ENCODE peak calls at places on chromosomes 6 and 20, in seven cellular contexts. Z, U, E, K, D, I and H are unnamed samples.

GRCh38 chr20:10297684-10298240 is 79.1 kb downstream of the SNAP25 start:
- DNase-seq in U (no peak), E (no peak), K (no peak), Z (no peak), D (no peak), I (no peak), H (no peak)

GRCh38 chr20:40949346-40949745 is 79.3 kb upstream of the TOP1 start:
- DNase-seq in I (no peak), U (no peak), E (no peak), K (no peak), D (no peak), Z (no peak), H (no peak)

GRCh38 chr6:85484941-85485340 is 35.1 kb downstream of the NT5E start:
- DNase-seq in K (no peak), D (no peak), U (peak; percentile 72), Z (no peak), E (no peak), I (no peak), H (no peak)

GRCh38 chr6:45001663-45002062 is 326.5 kb upstream of the RUNX2 start:
- DNase-seq in Z (no peak), I (no peak), E (no peak), D (no peak), U (no peak), K (no peak), H (no peak)

GRCh38 chr20:49890651-49891361 is 24.5 kb downstream of the SPATA2 start:
- DNase-seq in Z (no peak), E (no peak), I (peak; percentile 28), K (no peak), D (no peak), U (no peak), H (peak; percentile 64)

GRCh38 chr6:89716532-89716931 is 78.0 kb upstream of the LYRM2 start:
- DNase-seq in K (no peak), I (no peak), U (no peak), E (no peak), D (no peak), Z (no peak), H (no peak)

GRCh38 chr6:167930300-167930699 is 67.2 kb upstream of the KIF25 start:
- DNase-seq in D (no peak), I (no peak), U (no peak), E (no peak), K (no peak), Z (no peak), H (no peak)

GRCh38 chr6:85041376-85041775 is 277.0 kb upstream of the TBX18 start:
- DNase-seq in K (no peak), D (no peak), E (no peak), Z (no peak), I (no peak), U (no peak), H (no peak)

GRCh38 chr6:8855411-8855810 is 420.1 kb upstream of the SLC35B3 start:
- DNase-seq in I (no peak), E (no peak), U (no peak), D (no peak), Z (no peak), K (no peak), H (no peak)

GRCh38 chr6:47479156-47479541 is 1.6 kb downstream of the CD2AP start:
- DNase-seq in E (no peak), K (no peak), U (no peak), Z (no peak), I (no peak), D (no peak), H (no peak)

GRCh38 chr20:47717421-47717820 is 67.9 kb downstream of the SULF2 start:
- DNase-seq in E (no peak), Z (no peak), K (no peak), D (no peak), U (no peak), I (no peak), H (no peak)

GRCh38 chr6:64777941-64778785 is 928.9 kb downstream of the EYS start:
- DNase-seq in K (no peak), Z (no peak), I (no peak), E (peak; percentile 21), D (no peak), U (no peak), H (no peak)

GRCh38 chr6:42010185-42010872 is 40.0 kb upstream of the TAF8 start:
- DNase-seq in D (no peak), U (no peak), I (no peak), E (no peak), K (no peak), Z (no peak), H (no peak)

GRCh38 chr6:140079328-140079727 is 704.9 kb upstream of the CITED2 start:
- DNase-seq in K (no peak), D (no peak), E (no peak), I (peak; percentile 47), Z (no peak), U (no peak), H (no peak)

GRCh38 chr6:165986647-165987482 is 180.8 kb downstream of the TBXT start:
- DNase-seq in I (no peak), U (no peak), D (no peak), K (no peak), E (no peak), Z (no peak), H (no peak)

GRCh38 chr20:40506567-40506966 is 182.5 kb downstream of the MAFB start:
- DNase-seq in K (peak; percentile 62), Z (no peak), D (no peak), E (peak; percentile 98), I (peak; percentile 84), U (no peak), H (peak; percentile 97)

GRCh38 chr6:145886228-145886956 is 71.8 kb upstream of the FBXO30 start:
- DNase-seq in I (no peak), Z (no peak), U (no peak), K (no peak), E (no peak), D (no peak), H (no peak)

GRCh38 chr6:68634503-68635411 is at the start of gene ADGRB3:
- DNase-seq in E (peak; percentile 57), I (peak; percentile 86), K (no peak), U (peak; percentile 92), Z (no peak), D (no peak), H (peak; percentile 74)

GRCh38 chr20:32449890-32450401 is 91.8 kb downstream of the ASXL1 start:
- DNase-seq in E (peak; percentile 29), D (no peak), U (no peak), K (no peak), I (no peak), Z (no peak), H (no peak)

GRCh38 chr6:34680802-34681515 is 15.6 kb downstream of the ILRUN start:
- DNase-seq in I (no peak), D (no peak), K (no peak), E (peak; percentile 61), Z (no peak), U (no peak), H (no peak)

GRCh38 chr6:63049216-63049615 is 162.1 kb upstream of the FKBP1C start:
- DNase-seq in E (no peak), Z (no peak), I (no peak), U (no peak), K (no peak), D (no peak), H (no peak)

GRCh38 chr20:4957939-4958362 is 43.4 kb downstream of the SLC23A2 start:
- DNase-seq in U (no peak), I (no peak), E (no peak), D (no peak), K (no peak), Z (no peak), H (no peak)

GRCh38 chr6:169340395-169340794 is 86.7 kb upstream of the THBS2 start:
- DNase-seq in I (no peak), U (no peak), E (peak; percentile 81), K (no peak), Z (no peak), D (no peak), H (peak; percentile 37)

GRCh38 chr6:167990016-167990945 is 7.2 kb upstream of the KIF25 start:
- DNase-seq in E (no peak), D (no peak), K (no peak), U (no peak), Z (no peak), I (no peak), H (no peak)

GRCh38 chr6:19860235-19860877 is 23.2 kb downstream of the ID4 start:
- DNase-seq in E (peak; percentile 50), K (no peak), I (no peak), D (no peak), U (peak; percentile 62), Z (no peak), H (no peak)

GRCh38 chr6:150090328-150090727 is 21.4 kb upstream of the ULBP3 start:
- DNase-seq in U (no peak), I (no peak), K (no peak), Z (no peak), E (no peak), D (no peak), H (no peak)

GRCh38 chr20:5513975-5514516 is 197.3 kb upstream of the PROKR2 start:
- DNase-seq in Z (no peak), K (no peak), E (peak; percentile 64), U (no peak), I (no peak), D (no peak), H (no peak)

GRCh38 chr6:151763303-151763702 is 44.2 kb upstream of the ESR1 start:
- DNase-seq in I (no peak), Z (no peak), U (no peak), K (no peak), D (no peak), E (peak; percentile 75), H (no peak)

GRCh38 chr6:107666084-107666981 is 157.8 kb downstream of the SCML4 start:
- DNase-seq in E (no peak), U (peak; percentile 54), I (no peak), Z (no peak), D (no peak), K (no peak), H (no peak)